ENCODE peak calls at places on chromosomes 5 and 9, in six cellular contexts. J is aorta, A is A549, H is HepG2, D is colonic mucosa, Z is trophoblast cell. W is an unnamed sample.

GRCh38 chr5:146703499-146703898 is 175.1 kb downstream of the PPP2R2B start:
- DNase-seq in J (no peak), A (no peak), H (no peak), D (no peak), Z (no peak), W (no peak)

GRCh38 chr9:81529556-81530193 is 159.7 kb downstream of the TLE1 start:
- DNase-seq in J (peak), A (peak), H (peak), D (no peak), Z (peak), W (no peak)

GRCh38 chr5:68545636-68546325 is 330.2 kb downstream of the PIK3R1 start:
- DNase-seq in J (no peak), A (no peak), H (no peak), D (no peak), Z (no peak), W (no peak)

GRCh38 chr5:159128070-159128507 is 28.4 kb upstream of the EBF1 start:
- DNase-seq in J (no peak), A (no peak), H (no peak), D (no peak), Z (no peak), W (no peak)

GRCh38 chr9:89929315-89929714 is 324.5 kb downstream of the GADD45G start:
- DNase-seq in J (no peak), A (no peak), H (no peak), D (no peak), Z (no peak), W (no peak)

GRCh38 chr9:93171261-93171660 is 12.7 kb upstream of the WNK2 start:
- DNase-seq in J (no peak), A (no peak), H (no peak), D (no peak), Z (no peak), W (no peak)

GRCh38 chr9:76136986-76137385 is 246.5 kb downstream of the PCSK5 start:
- DNase-seq in J (no peak), A (peak), H (peak), D (no peak), Z (peak), W (peak)

GRCh38 chr9:82722051-82722450 is 340.9 kb downstream of the RASEF start:
- DNase-seq in J (no peak), A (no peak), H (no peak), D (no peak), Z (no peak), W (no peak)

GRCh38 chr5:16888694-16889124 is 47.4 kb downstream of the MYO10 start:
- DNase-seq in J (no peak), A (no peak), H (no peak), D (no peak), Z (peak), W (peak)

GRCh38 chr9:100099722-100100042 is 639 bp downstream of the INVS start:
- DNase-seq in J (no peak), A (no peak), H (peak), D (no peak), Z (no peak), W (no peak)

GRCh38 chr5:31593676-31594075 is 45.3 kb upstream of the PDZD2 start:
- DNase-seq in J (no peak), A (no peak), H (no peak), D (no peak), Z (peak), W (no peak)

GRCh38 chr5:157924931-157925729 is 66.2 kb upstream of the CLINT1 start:
- DNase-seq in J (no peak), A (no peak), H (no peak), D (peak), Z (no peak), W (peak)

GRCh38 chr9:37363124-37363523 is 59.4 kb upstream of the GRHPR start:
- DNase-seq in J (no peak), A (no peak), H (no peak), D (no peak), Z (no peak), W (no peak)

GRCh38 chr9:112863214-112863613 is 27.5 kb downstream of the SLC46A2 start:
- DNase-seq in J (peak), A (no peak), H (no peak), D (no peak), Z (no peak), W (no peak)

GRCh38 chr5:76689321-76690026 is 26.5 kb upstream of the F2R start:
- DNase-seq in J (no peak), A (no peak), H (no peak), D (no peak), Z (no peak), W (no peak)

GRCh38 chr5:76692274-76692540 is 23.7 kb upstream of the F2R start:
- DNase-seq in J (no peak), A (no peak), H (no peak), D (no peak), Z (no peak), W (no peak)

GRCh38 chr5:76690027-76690679 is 25.8 kb upstream of the F2R start:
- DNase-seq in J (no peak), A (no peak), H (no peak), D (no peak), Z (no peak), W (no peak)

GRCh38 chr5:76691470-76692273 is 24.3 kb upstream of the F2R start:
- DNase-seq in J (no peak), A (no peak), H (no peak), D (no peak), Z (no peak), W (no peak)

GRCh38 chr5:76690704-76691469 is 25.0 kb upstream of the F2R start:
- DNase-seq in J (no peak), A (no peak), H (peak), D (peak), Z (no peak), W (peak)
- H3K27ac ChIP-seq in J (no peak), A (peak), H (no peak), D (peak), Z (peak), W (peak)

GRCh38 chr5:93990504-93991085 is 249.2 kb upstream of the POU5F2 start:
- DNase-seq in J (no peak), A (no peak), H (no peak), D (peak), Z (peak), W (peak)
- H3K27ac ChIP-seq in J (no peak), A (no peak), H (no peak), D (no peak), Z (no peak), W (no peak)

GRCh38 chr5:4720831-4721230 is 419.3 kb upstream of the ADAMTS16 start:
- DNase-seq in J (no peak), A (no peak), H (no peak), D (no peak), Z (no peak), W (no peak)

GRCh38 chr5:4725594-4725993 is 414.5 kb upstream of the ADAMTS16 start:
- DNase-seq in J (no peak), A (no peak), H (no peak), D (no peak), Z (no peak), W (no peak)

DNA sequence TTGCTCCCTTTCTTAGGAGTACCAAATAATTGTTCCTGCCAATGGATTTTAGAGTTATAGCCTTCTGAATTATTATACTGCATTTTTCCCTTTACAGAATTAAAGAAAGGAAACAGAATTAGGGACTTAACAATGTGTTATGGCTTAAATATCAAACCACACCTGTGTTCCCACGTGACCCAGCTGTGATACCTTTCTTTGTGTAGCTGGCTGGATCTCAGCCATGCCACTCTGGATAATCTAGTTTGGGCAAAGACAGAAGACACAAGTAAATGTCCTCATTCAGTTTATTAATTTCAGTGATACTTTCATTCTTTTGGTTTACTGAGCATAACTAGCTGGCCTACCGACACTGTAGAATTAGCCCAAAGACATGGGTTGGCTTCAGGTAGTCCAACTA is 417.2 kb upstream of the ADAMTS16 start:
- DNase-seq in J (no peak), A (no peak), H (no peak), D (no peak), Z (no peak), W (no peak)
- H3K27ac ChIP-seq in J (no peak), A (no peak), H (no peak), D (no peak), Z (no peak), W (no peak)

DNA sequence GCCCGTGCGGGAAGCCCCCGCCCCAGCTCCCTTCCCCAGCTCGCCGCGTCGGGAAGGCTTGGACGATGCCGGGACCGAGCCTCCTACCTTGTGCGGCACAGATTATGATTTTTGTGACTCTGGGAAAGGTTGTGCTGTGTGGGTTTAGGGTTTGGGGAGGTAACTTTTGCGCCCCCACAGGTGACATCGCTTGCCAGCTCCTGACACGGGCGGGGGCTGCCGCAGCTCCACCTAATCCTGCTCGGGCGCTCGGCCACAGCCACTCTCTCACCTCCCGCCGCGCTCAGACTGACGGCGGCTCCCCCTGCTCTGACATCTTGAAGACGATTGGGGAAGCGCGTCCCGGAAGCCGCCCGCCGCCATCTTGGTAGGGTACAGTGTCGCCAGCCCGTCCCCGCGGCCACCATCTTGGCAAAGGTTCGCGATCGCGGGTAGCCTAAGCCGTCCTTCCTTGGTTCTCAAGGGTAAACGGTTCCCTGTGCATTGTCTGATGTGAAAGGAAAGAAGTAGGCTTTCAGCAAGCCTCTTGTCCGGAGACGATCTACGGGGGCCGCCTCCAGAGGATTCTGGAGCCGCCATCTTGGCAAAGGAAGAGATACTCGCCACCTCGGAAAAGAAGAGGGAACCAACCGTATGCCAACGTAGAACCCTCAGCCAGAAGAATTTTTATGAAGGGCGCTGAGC is 1.7 kb upstream of the NR3C1 start:
- DNase-seq in J (peak), A (peak), H (peak), D (peak), Z (peak), W (peak)
- H3K27ac ChIP-seq in J (peak), A (peak), H (peak), D (peak), Z (peak), W (peak)

DNA sequence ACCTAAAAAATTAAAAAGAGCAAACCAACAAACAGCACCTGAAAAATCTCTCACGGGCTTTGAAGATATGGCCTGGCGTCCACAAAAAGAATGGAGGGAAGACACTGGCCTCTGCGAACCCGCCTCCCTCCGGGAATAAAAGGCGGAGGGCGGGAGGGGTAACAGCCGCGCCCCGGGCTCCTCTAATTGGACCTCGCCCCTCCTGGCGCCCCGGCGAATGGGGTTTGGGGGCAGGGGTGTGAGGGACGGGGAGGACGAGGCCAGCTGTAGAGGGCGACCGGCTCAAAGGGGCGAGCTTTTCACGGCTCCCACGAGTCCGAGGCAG is 753 bp downstream of the FANCC start:
- DNase-seq in J (peak), A (peak), H (peak), D (peak), Z (no peak), W (peak)
- H3K27ac ChIP-seq in J (no peak), A (peak), H (peak), D (peak), Z (peak), W (peak)

DNA sequence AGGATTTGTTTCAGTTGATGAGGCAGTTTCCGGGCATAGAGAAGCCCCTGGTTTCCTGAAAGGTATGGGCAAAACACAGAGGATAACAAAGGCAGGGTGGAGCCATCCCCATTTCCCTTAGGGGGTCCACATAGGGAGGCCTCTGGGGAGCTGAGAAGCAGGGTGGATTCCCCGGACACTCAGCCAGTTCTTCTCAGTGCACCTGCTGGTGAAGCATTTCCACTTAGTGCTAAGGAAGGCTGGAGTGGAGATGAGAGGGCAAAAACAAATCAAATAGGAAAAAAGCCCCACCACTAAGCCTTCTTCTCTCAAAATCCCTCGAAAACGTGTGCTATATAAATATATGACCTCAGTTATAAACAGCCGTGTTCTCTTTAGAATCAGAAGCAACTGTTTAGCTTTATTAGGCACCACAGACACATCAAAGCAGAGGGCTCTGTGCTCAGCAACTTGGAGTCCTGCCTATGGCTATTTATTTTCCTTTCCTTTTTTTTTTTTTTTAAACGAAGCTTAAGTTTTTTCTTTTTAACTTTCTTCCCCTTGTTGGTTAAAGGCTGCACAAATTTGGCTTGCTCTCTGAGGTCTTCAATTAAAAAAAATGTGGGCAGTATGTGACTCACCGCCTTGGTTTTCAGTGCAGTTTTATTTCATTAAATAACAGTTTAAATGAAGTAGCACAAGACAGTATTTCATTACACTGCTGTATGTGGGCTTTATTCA is 67.7 kb downstream of the PRDM6 start:
- DNase-seq in J (no peak), A (no peak), H (no peak), D (no peak), Z (no peak), W (no peak)
- H3K27ac ChIP-seq in J (peak), A (no peak), H (no peak), D (no peak), Z (no peak), W (no peak)

GRCh38 chr5:72436796-72437471 is 70.3 kb downstream of the ZNF366 start:
- DNase-seq in J (no peak), A (no peak), H (no peak), D (no peak), Z (no peak), W (no peak)

GRCh38 chr5:72438141-72438540 is 69.1 kb downstream of the ZNF366 start:
- DNase-seq in J (no peak), A (no peak), H (no peak), D (no peak), Z (no peak), W (no peak)

GRCh38 chr5:72434056-72434780 is 73.0 kb downstream of the ZNF366 start:
- DNase-seq in J (no peak), A (no peak), H (no peak), D (no peak), Z (no peak), W (no peak)

GRCh38 chr5:72433520-72433919 is 73.7 kb downstream of the ZNF366 start:
- DNase-seq in J (no peak), A (no peak), H (no peak), D (no peak), Z (no peak), W (no peak)

GRCh38 chr5:72434781-72435437 is 72.3 kb downstream of the ZNF366 start:
- DNase-seq in J (no peak), A (no peak), H (no peak), D (no peak), Z (no peak), W (no peak)
- H3K27ac ChIP-seq in J (peak), A (peak), H (no peak), D (no peak), Z (no peak), W (no peak)